ENCODE peak calls at places on chromosomes 16 and 17, in four cellular contexts. B is ascending aorta, D is AG04449, V is OCI-LY7. J is an unnamed sample.

GRCh38 chr17:63464691-63465090 is 12.2 kb upstream of the ACE start:
- DNase-seq in V (no peak), D (no peak), B (no peak), J (no peak)

GRCh38 chr17:7897773-7898172 is 9.2 kb downstream of the CHD3 start:
- DNase-seq in D (no peak), B (no peak), V (no peak), J (no peak)

GRCh38 chr16:11250091-11250785 is 5.8 kb downstream of the SOCS1 start:
- DNase-seq in D (no peak), B (no peak), V (no peak), J (no peak)

GRCh38 chr17:1455291-1455747 is 713 bp downstream of the CRK start:
- DNase-seq in V (peak), B (no peak), D (no peak), J (peak)

GRCh38 chr17:69828087-69828486 is 246.9 kb upstream of the KCNJ16 start:
- DNase-seq in B (no peak), D (no peak), V (no peak), J (no peak)

GRCh38 chr16:31023252-31023602 is 10.1 kb upstream of the STX4 start:
- DNase-seq in B (no peak), V (no peak), D (no peak), J (no peak)

GRCh38 chr16:27248036-27248435 is 20.5 kb downstream of the NSMCE1 start:
- DNase-seq in V (no peak), B (no peak), D (no peak), J (no peak)

GRCh38 chr16:65122974-65123845 is 1.3 kb upstream of the CDH11 start:
- DNase-seq in B (no peak), D (no peak), V (no peak), J (peak)

GRCh38 chr16:48206594-48207242 is 37.4 kb upstream of the LONP2 start:
- DNase-seq in V (no peak), D (no peak), B (no peak), J (no peak)

GRCh38 chr16:88536510-88536909 is 33.7 kb upstream of the ZC3H18 start:
- DNase-seq in B (no peak), V (no peak), D (no peak), J (no peak)

GRCh38 chr16:29148867-29149272 is 164.0 kb downstream of the LAT start:
- DNase-seq in B (no peak), V (no peak), D (no peak), J (no peak)

GRCh38 chr17:50047488-50048126 is 8.3 kb upstream of the ITGA3 start:
- DNase-seq in B (no peak), V (no peak), D (no peak), J (no peak)

GRCh38 chr17:78826426-78826825 is 14.2 kb downstream of the USP36 start:
- DNase-seq in D (no peak), B (no peak), V (no peak), J (no peak)

GRCh38 chr17:8138672-8139371 is 13.4 kb downstream of the PER1 start:
- DNase-seq in B (peak), V (peak), D (peak), J (peak)

GRCh38 chr16:84103678-84104077 is 13.1 kb downstream of the MBTPS1 start:
- DNase-seq in V (no peak), D (no peak), B (no peak), J (no peak)

GRCh38 chr17:59332890-59333377 is 1.5 kb downstream of the YPEL2 start:
- DNase-seq in B (peak), V (no peak), D (no peak), J (no peak)

GRCh38 chr17:10091051-10091450 is 107.4 kb downstream of the GAS7 start:
- DNase-seq in B (no peak), V (no peak), D (no peak), J (no peak)

GRCh38 chr17:63775420-63775819 is 1.4 kb downstream of the DDX42 start:
- DNase-seq in B (no peak), V (no peak), D (no peak), J (no peak)

GRCh38 chr17:31534223-31534888 is 142.9 kb downstream of the RAB11FIP4 start:
- DNase-seq in D (no peak), V (no peak), B (no peak), J (no peak)

GRCh38 chr16:28157768-28158535 is 53.8 kb downstream of the XPO6 start:
- DNase-seq in B (no peak), D (no peak), V (no peak), J (no peak)

GRCh38 chr17:64441772-64442549 is 7.0 kb upstream of the MILR1 start:
- DNase-seq in D (peak), B (no peak), V (no peak), J (no peak)

GRCh38 chr16:21300309-21301167 is 22.4 kb upstream of the CRYM start:
- DNase-seq in D (peak), B (peak), V (peak), J (peak)

GRCh38 chr17:48570325-48571023 is 7.7 kb downstream of the HOXB4 start:
- DNase-seq in B (no peak), V (no peak), D (no peak), J (no peak)

GRCh38 chr17:47808830-47809480 is 12.6 kb downstream of the OSBPL7 start:
- DNase-seq in B (no peak), D (no peak), V (no peak), J (no peak)

GRCh38 chr17:13160281-13160680 is 142.5 kb upstream of the ELAC2 start:
- DNase-seq in V (no peak), D (peak), B (no peak), J (no peak)

GRCh38 chr16:22732315-22732840 is 81.6 kb upstream of the HS3ST2 start:
- DNase-seq in V (no peak), B (no peak), D (no peak), J (no peak)

GRCh38 chr17:35801583-35802224 is 6.3 kb upstream of the MMP28 start:
- DNase-seq in D (no peak), V (peak), B (no peak), J (no peak)

GRCh38 chr16:25713785-25714570 is 22.2 kb downstream of the HS3ST4 start:
- DNase-seq in D (no peak), V (no peak), B (no peak), J (no peak)

GRCh38 chr16:84513111-84514065 is 8.9 kb upstream of the MEAK7 start:
- DNase-seq in D (peak), V (no peak), B (no peak), J (no peak)

GRCh38 chr16:3810198-3810664 is 70.3 kb downstream of the CREBBP start:
- DNase-seq in V (no peak), D (no peak), B (no peak), J (no peak)

GRCh38 chr16:12303649-12304048 is 327.1 kb downstream of the SNX29 start:
- DNase-seq in B (no peak), D (no peak), V (no peak), J (no peak)

GRCh38 chr16:252366-253337 is 18.0 kb downstream of the FAM234A start:
- DNase-seq in V (no peak), B (no peak), D (no peak), J (no peak)

GRCh38 chr16:27405546-27406451 is 3.8 kb downstream of the IL21R start:
- DNase-seq in B (no peak), V (peak), D (no peak), J (no peak)

GRCh38 chr17:49514374-49514738 is 19.3 kb downstream of the NGFR start:
- DNase-seq in B (no peak), V (no peak), D (no peak), J (no peak)

GRCh38 chr17:33486135-33486886 is 193.2 kb upstream of the ASIC2 start:
- DNase-seq in B (no peak), D (no peak), V (no peak), J (no peak)
- TF ChIP-seq CTCF in B (no peak), D (no peak), V (no peak), J (no peak)

GRCh38 chr16:69494993-69495392 is 70.6 kb downstream of the CYB5B start:
- DNase-seq in B (no peak), D (no peak), V (peak), J (no peak)
- TF ChIP-seq CTCF in B (no peak), D (no peak), V (peak), J (peak)

GRCh38 chr17:75130059-75130631 is 1.4 kb downstream of the NT5C start:
- DNase-seq in D (no peak), B (no peak), V (no peak), J (no peak)

GRCh38 chr17:75128694-75129505 is 2.6 kb downstream of the NT5C start:
- DNase-seq in D (no peak), B (no peak), V (no peak), J (no peak)

GRCh38 chr17:75129576-75129975 is 2.0 kb downstream of the NT5C start:
- DNase-seq in B (no peak), V (no peak), D (no peak), J (no peak)

GRCh38 chr17:75131278-75132017 is at the start of gene NT5C:
- DNase-seq in V (peak), B (no peak), D (no peak), J (no peak)

GRCh38 chr17:75130632-75131277 is 787 bp downstream of the NT5C start:
- DNase-seq in B (no peak), V (peak), D (no peak), J (no peak)
- TF ChIP-seq CTCF in B (peak), V (peak), D (peak), J (peak)

GRCh38 chr17:3681057-3681456 is 12.4 kb downstream of the EMC6 start:
- DNase-seq in D (no peak), B (no peak), V (no peak), J (no peak)

GRCh38 chr17:3675886-3676285 is 7.3 kb downstream of the EMC6 start:
- DNase-seq in V (no peak), B (no peak), D (no peak), J (no peak)

GRCh38 chr17:3679186-3680126 is 10.8 kb downstream of the EMC6 start:
- DNase-seq in V (no peak), D (no peak), B (no peak), J (no peak)

GRCh38 chr17:3678821-3679175 is 10.2 kb downstream of the EMC6 start:
- DNase-seq in D (no peak), B (no peak), V (no peak), J (no peak)

DNA sequence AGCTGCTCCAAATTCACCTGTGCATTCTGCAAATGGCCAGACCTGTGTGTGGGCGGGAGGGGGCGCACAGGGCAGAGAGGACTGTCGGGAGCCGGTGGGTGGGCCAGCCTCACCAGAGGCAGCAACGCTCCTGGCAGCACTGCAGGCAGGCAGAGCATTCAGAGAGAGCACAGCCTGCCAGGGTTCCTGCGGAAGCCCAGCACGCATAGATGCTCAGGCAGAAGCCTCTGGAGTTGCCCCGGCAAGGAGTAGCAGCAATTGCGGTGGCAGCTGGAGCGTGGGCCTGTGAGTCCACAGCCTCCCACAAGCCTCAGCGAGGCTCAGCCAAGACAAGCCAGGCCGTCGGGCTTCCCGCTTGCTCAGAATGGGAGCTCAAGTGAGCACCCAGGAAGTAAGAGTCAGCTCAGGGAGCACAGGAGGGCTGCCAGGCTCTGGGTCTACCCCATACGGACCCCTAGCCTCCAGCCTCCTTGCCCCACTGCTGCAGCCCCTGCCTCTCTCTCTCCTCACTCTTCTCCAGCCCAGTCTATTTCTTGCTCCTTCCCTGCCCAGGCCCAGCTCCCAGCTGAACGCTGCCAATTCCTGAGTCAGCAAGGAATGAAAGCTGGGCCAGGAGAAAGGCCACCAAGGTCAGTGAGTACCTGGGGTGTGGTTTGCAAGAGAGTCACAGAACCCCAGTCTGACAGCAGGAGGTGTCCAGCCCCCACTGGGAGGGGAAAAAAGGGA is 9.6 kb downstream of the EMC6 start:
- DNase-seq in B (no peak), V (no peak), D (no peak), J (no peak)
- TF ChIP-seq CTCF in B (no peak), V (no peak), D (no peak), J (no peak)

DNA sequence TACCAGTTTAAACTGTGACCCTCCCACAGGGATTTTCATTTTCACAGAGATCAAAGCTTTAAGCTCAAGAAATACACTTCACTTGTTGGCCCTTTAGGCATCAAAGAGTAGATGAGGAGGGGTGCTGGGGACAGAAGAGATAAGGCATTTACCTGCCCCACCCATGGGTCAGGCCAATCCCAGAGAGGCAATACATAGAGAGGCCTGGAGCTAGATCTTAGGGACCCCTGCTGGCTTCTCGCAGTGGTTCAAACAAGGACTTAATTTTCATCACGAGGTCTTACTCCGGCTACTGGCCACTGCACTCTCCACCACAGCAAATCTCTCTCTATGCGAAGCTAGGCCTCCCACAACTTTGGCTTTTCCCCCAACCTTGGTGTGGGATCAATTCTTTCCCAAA is 46.6 kb downstream of the NOG start:
- DNase-seq in B (no peak), V (no peak), D (no peak), J (no peak)
- TF ChIP-seq CTCF in B (no peak), V (no peak), D (no peak), J (no peak)

DNA sequence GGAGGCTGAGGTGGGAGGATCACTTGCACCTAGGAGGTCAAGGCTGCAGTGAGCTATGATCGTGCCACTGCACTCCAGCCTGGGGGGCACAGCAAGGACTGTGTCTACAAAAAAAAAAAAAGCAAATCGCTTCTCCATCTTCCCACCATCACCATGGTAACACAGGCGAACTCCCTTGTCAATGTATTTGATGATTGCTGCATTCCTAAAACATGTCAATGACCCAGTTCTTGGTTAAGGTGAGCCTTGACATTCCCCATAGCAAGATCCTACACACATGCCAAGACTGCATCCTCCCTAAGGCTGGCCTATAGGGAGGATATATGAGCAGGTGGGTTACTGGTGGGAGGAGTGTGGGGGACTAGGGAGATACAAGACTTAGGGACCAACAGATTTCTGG is 12.2 kb downstream of the CNTNAP1 start:
- DNase-seq in B (no peak), V (no peak), D (no peak), J (no peak)
- TF ChIP-seq CTCF in B (no peak), V (no peak), D (no peak), J (no peak)

DNA sequence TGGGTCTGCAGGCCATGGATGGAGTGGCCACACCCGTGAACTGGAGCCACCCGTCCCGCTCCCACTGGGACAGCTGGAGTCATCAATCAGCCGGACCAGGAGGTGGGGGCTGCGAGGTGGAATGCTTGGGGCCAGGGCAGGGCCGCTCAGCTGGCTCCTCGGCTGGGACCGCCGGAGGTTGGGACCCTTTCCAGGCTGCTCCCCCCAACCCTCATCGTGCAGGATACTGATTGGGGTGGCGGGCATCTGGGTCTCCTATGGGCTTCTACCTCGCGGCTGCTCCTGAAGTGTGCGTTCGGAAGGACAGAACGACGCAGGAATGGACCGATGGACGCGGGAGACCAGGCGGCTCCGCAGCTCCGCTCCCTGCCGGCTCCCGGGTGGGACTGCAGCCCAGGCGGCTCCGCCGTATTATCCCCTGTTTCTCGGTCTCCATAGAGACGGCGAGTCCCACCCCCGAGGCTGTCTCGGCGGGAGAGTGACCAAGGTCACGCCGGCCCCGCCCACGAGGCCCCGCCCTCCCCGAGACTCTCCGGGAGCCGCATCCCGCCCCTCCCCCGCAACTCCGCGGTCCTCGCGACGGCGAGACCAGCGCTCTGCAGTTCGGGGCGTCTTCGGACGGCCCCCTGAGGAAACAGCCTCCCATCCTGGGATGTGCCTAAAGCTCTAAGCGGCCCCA is at the start of gene TPPP3:
- DNase-seq in V (no peak), B (peak), D (no peak), J (peak)
- TF ChIP-seq CTCF in V (no peak), B (peak), D (peak), J (peak)

GRCh38 chr17:11899494-11899893 is 97.8 kb downstream of the ZNF18 start:
- DNase-seq in B (no peak), V (no peak), D (no peak), J (no peak)
- TF ChIP-seq CTCF in B (no peak), V (no peak), D (no peak), J (no peak)